ENCODE peak calls at places on chromosomes 5 and 9, in six cellular contexts. One of them, this sample, is unnamed.

GRCh38 chr9:129679537-129679936 is 14.1 kb downstream of the PRRX2 start:
- DNase-seq in GM03348: no peak
- DNase-seq in cortex of kidney: no peak
- DNase-seq in NCI-H446: no peak
- DNase-seq in upper lobe of right lung: no peak
- DNase-seq in dorsolateral prefrontal cortex: no peak
- DNase-seq in this sample: no peak

GRCh38 chr5:121949885-121950284 is 11.9 kb upstream of the SRFBP1 start:
- DNase-seq in dorsolateral prefrontal cortex: no peak
- DNase-seq in upper lobe of right lung: no peak
- DNase-seq in NCI-H446: peak
- DNase-seq in cortex of kidney: no peak
- DNase-seq in GM03348: peak
- DNase-seq in this sample: peak

GRCh38 chr5:59744531-59744992 is 149.0 kb downstream of the PDE4D start:
- DNase-seq in upper lobe of right lung: no peak
- DNase-seq in GM03348: no peak
- DNase-seq in cortex of kidney: no peak
- DNase-seq in NCI-H446: peak
- DNase-seq in dorsolateral prefrontal cortex: no peak
- DNase-seq in this sample: no peak

GRCh38 chr9:137694962-137695875 is 76.4 kb downstream of the EHMT1 start:
- DNase-seq in NCI-H446: no peak
- DNase-seq in dorsolateral prefrontal cortex: peak
- DNase-seq in cortex of kidney: no peak
- DNase-seq in GM03348: peak
- DNase-seq in upper lobe of right lung: peak
- DNase-seq in this sample: no peak

GRCh38 chr5:78908173-78908901 is 76.8 kb downstream of the ARSB start:
- DNase-seq in NCI-H446: peak
- DNase-seq in cortex of kidney: no peak
- DNase-seq in dorsolateral prefrontal cortex: peak
- DNase-seq in GM03348: peak
- DNase-seq in upper lobe of right lung: no peak
- DNase-seq in this sample: peak

GRCh38 chr5:321233-321725 is at the start of gene AHRR:
- DNase-seq in dorsolateral prefrontal cortex: peak
- DNase-seq in GM03348: peak
- DNase-seq in NCI-H446: peak
- DNase-seq in cortex of kidney: no peak
- DNase-seq in upper lobe of right lung: peak
- DNase-seq in this sample: no peak

GRCh38 chr9:85487872-85488271 is 253.9 kb downstream of the AGTPBP1 start:
- DNase-seq in NCI-H446: no peak
- DNase-seq in cortex of kidney: no peak
- DNase-seq in GM03348: no peak
- DNase-seq in dorsolateral prefrontal cortex: no peak
- DNase-seq in upper lobe of right lung: no peak
- DNase-seq in this sample: no peak

GRCh38 chr5:59760798-59761348 is 132.7 kb downstream of the PDE4D start:
- DNase-seq in cortex of kidney: no peak
- DNase-seq in dorsolateral prefrontal cortex: no peak
- DNase-seq in NCI-H446: no peak
- DNase-seq in GM03348: no peak
- DNase-seq in upper lobe of right lung: no peak
- DNase-seq in this sample: no peak

GRCh38 chr5:151236888-151237287 is 13.0 kb upstream of the CCDC69 start:
- DNase-seq in cortex of kidney: no peak
- DNase-seq in dorsolateral prefrontal cortex: no peak
- DNase-seq in GM03348: no peak
- DNase-seq in NCI-H446: no peak
- DNase-seq in upper lobe of right lung: no peak
- DNase-seq in this sample: no peak

GRCh38 chr5:158722940-158723339 is 376.8 kb downstream of the EBF1 start:
- DNase-seq in cortex of kidney: no peak
- DNase-seq in dorsolateral prefrontal cortex: no peak
- DNase-seq in NCI-H446: no peak
- DNase-seq in upper lobe of right lung: no peak
- DNase-seq in GM03348: no peak
- DNase-seq in this sample: no peak

GRCh38 chr5:83540783-83541182 is 69.2 kb downstream of the VCAN start:
- DNase-seq in cortex of kidney: no peak
- DNase-seq in dorsolateral prefrontal cortex: no peak
- DNase-seq in GM03348: no peak
- DNase-seq in NCI-H446: no peak
- DNase-seq in upper lobe of right lung: no peak
- DNase-seq in this sample: no peak

This sample was measured in NCI-H1694.